ENCODE peak calls at places on chromosomes 3 and 15, in six cellular contexts. One of them, this sample, is unnamed.

GRCh38 chr3:104604326-104605010 is 762.2 kb upstream of the ALCAM start:
- DNase-seq in CD4-positive, alpha-beta memory T cell: no peak
- DNase-seq in CD8-positive, alpha-beta memory T cell: no peak
- DNase-seq in heart left ventricle: no peak
- DNase-seq in gastrocnemius medialis: no peak
- DNase-seq in left ventricle myocardium inferior: no peak
- DNase-seq in this sample: no peak

GRCh38 chr3:122671543-122671942 is 9.1 kb upstream of the PARP14 start:
- DNase-seq in CD4-positive, alpha-beta memory T cell: no peak
- DNase-seq in CD8-positive, alpha-beta memory T cell: no peak
- DNase-seq in heart left ventricle: no peak
- DNase-seq in gastrocnemius medialis: no peak
- DNase-seq in left ventricle myocardium inferior: no peak
- DNase-seq in this sample: no peak

GRCh38 chr15:39939487-39940452 is 5.9 kb downstream of the EIF2AK4 start:
- DNase-seq in CD4-positive, alpha-beta memory T cell: no peak
- DNase-seq in CD8-positive, alpha-beta memory T cell: no peak
- DNase-seq in heart left ventricle: no peak
- DNase-seq in gastrocnemius medialis: no peak
- DNase-seq in left ventricle myocardium inferior: peak; percentile 32
- DNase-seq in this sample: no peak

GRCh38 chr3:40616420-40616819 is 91.7 kb downstream of the ZNF621 start:
- DNase-seq in CD4-positive, alpha-beta memory T cell: no peak
- DNase-seq in CD8-positive, alpha-beta memory T cell: no peak
- DNase-seq in heart left ventricle: no peak
- DNase-seq in gastrocnemius medialis: no peak
- DNase-seq in left ventricle myocardium inferior: no peak
- DNase-seq in this sample: no peak

GRCh38 chr15:33908396-33908795 is 59.9 kb upstream of the CHRM5 start:
- DNase-seq in CD4-positive, alpha-beta memory T cell: no peak
- DNase-seq in CD8-positive, alpha-beta memory T cell: no peak
- DNase-seq in heart left ventricle: no peak
- DNase-seq in gastrocnemius medialis: no peak
- DNase-seq in left ventricle myocardium inferior: no peak
- DNase-seq in this sample: no peak

GRCh38 chr3:184795493-184796198 is 16.3 kb upstream of the VPS8 start:
- DNase-seq in CD4-positive, alpha-beta memory T cell: no peak
- DNase-seq in CD8-positive, alpha-beta memory T cell: no peak
- DNase-seq in heart left ventricle: no peak
- DNase-seq in gastrocnemius medialis: no peak
- DNase-seq in left ventricle myocardium inferior: no peak
- DNase-seq in this sample: no peak

GRCh38 chr3:23203651-23204111 is 554 bp downstream of the UBE2E2 start:
- DNase-seq in CD4-positive, alpha-beta memory T cell: no peak
- DNase-seq in CD8-positive, alpha-beta memory T cell: no peak
- DNase-seq in heart left ventricle: no peak
- DNase-seq in gastrocnemius medialis: peak; percentile 25
- DNase-seq in left ventricle myocardium inferior: no peak
- DNase-seq in this sample: no peak

GRCh38 chr15:78807359-78807758 is 3.9 kb downstream of the ADAMTS7 start:
- DNase-seq in CD4-positive, alpha-beta memory T cell: no peak
- DNase-seq in CD8-positive, alpha-beta memory T cell: no peak
- DNase-seq in heart left ventricle: no peak
- DNase-seq in gastrocnemius medialis: no peak
- DNase-seq in left ventricle myocardium inferior: no peak
- DNase-seq in this sample: no peak

GRCh38 chr15:68234060-68234459 is 4.5 kb upstream of the CLN6 start:
- DNase-seq in CD4-positive, alpha-beta memory T cell: no peak
- DNase-seq in CD8-positive, alpha-beta memory T cell: no peak
- DNase-seq in heart left ventricle: no peak
- DNase-seq in gastrocnemius medialis: no peak
- DNase-seq in left ventricle myocardium inferior: no peak
- DNase-seq in this sample: no peak

GRCh38 chr15:44775923-44776322 is 39.6 kb downstream of the TRIM69 start:
- DNase-seq in CD4-positive, alpha-beta memory T cell: no peak
- DNase-seq in CD8-positive, alpha-beta memory T cell: no peak
- DNase-seq in heart left ventricle: no peak
- DNase-seq in gastrocnemius medialis: no peak
- DNase-seq in left ventricle myocardium inferior: no peak
- DNase-seq in this sample: no peak

GRCh38 chr15:48868018-48868417 is 9.9 kb upstream of the EID1 start:
- DNase-seq in CD4-positive, alpha-beta memory T cell: no peak
- DNase-seq in CD8-positive, alpha-beta memory T cell: no peak
- DNase-seq in heart left ventricle: no peak
- DNase-seq in gastrocnemius medialis: no peak
- DNase-seq in left ventricle myocardium inferior: no peak
- DNase-seq in this sample: no peak

GRCh38 chr3:56188201-56188600 is 280.1 kb downstream of the ERC2 start:
- DNase-seq in CD4-positive, alpha-beta memory T cell: no peak
- DNase-seq in CD8-positive, alpha-beta memory T cell: no peak
- DNase-seq in heart left ventricle: no peak
- DNase-seq in gastrocnemius medialis: no peak
- DNase-seq in left ventricle myocardium inferior: no peak
- DNase-seq in this sample: no peak

GRCh38 chr3:10992946-10993728 is 589 bp downstream of the SLC6A1 start:
- DNase-seq in CD4-positive, alpha-beta memory T cell: no peak
- DNase-seq in CD8-positive, alpha-beta memory T cell: no peak
- DNase-seq in heart left ventricle: no peak
- DNase-seq in gastrocnemius medialis: no peak
- DNase-seq in left ventricle myocardium inferior: no peak
- DNase-seq in this sample: no peak

GRCh38 chr15:45155739-45156138 is 25.9 kb downstream of the DUOX1 start:
- DNase-seq in CD4-positive, alpha-beta memory T cell: no peak
- DNase-seq in CD8-positive, alpha-beta memory T cell: no peak
- DNase-seq in heart left ventricle: no peak
- DNase-seq in gastrocnemius medialis: no peak
- DNase-seq in left ventricle myocardium inferior: no peak
- DNase-seq in this sample: no peak

GRCh38 chr3:143002083-143002712 is 828 bp downstream of the U2SURP start:
- DNase-seq in CD4-positive, alpha-beta memory T cell: peak; percentile 22
- DNase-seq in CD8-positive, alpha-beta memory T cell: no peak
- DNase-seq in heart left ventricle: no peak
- DNase-seq in gastrocnemius medialis: no peak
- DNase-seq in left ventricle myocardium inferior: no peak
- DNase-seq in this sample: no peak

GRCh38 chr15:80059786-80060489 is 462 bp downstream of the ZFAND6 start:
- DNase-seq in CD4-positive, alpha-beta memory T cell: no peak
- DNase-seq in CD8-positive, alpha-beta memory T cell: no peak
- DNase-seq in heart left ventricle: peak; percentile 82
- DNase-seq in gastrocnemius medialis: peak; percentile 13
- DNase-seq in left ventricle myocardium inferior: no peak
- DNase-seq in this sample: no peak

GRCh38 chr3:152778001-152778400 is 56.9 kb upstream of the P2RY1 start:
- DNase-seq in CD4-positive, alpha-beta memory T cell: no peak
- DNase-seq in CD8-positive, alpha-beta memory T cell: no peak
- DNase-seq in heart left ventricle: no peak
- DNase-seq in gastrocnemius medialis: no peak
- DNase-seq in left ventricle myocardium inferior: no peak
- DNase-seq in this sample: no peak

GRCh38 chr3:12467746-12468145 is 16.5 kb upstream of the TSEN2 start:
- DNase-seq in CD4-positive, alpha-beta memory T cell: no peak
- DNase-seq in CD8-positive, alpha-beta memory T cell: no peak
- DNase-seq in heart left ventricle: no peak
- DNase-seq in gastrocnemius medialis: no peak
- DNase-seq in left ventricle myocardium inferior: no peak
- DNase-seq in this sample: no peak

GRCh38 chr3:119018690-119019463 is 15.8 kb downstream of the IGSF11 start:
- DNase-seq in CD4-positive, alpha-beta memory T cell: no peak
- DNase-seq in CD8-positive, alpha-beta memory T cell: no peak
- DNase-seq in heart left ventricle: no peak
- DNase-seq in gastrocnemius medialis: peak; percentile 30
- DNase-seq in left ventricle myocardium inferior: peak; percentile 36
- DNase-seq in this sample: no peak

GRCh38 chr15:22980189-22981136 is at the start of gene CYFIP1:
- DNase-seq in CD4-positive, alpha-beta memory T cell: peak; percentile 10
- DNase-seq in CD8-positive, alpha-beta memory T cell: no peak
- DNase-seq in heart left ventricle: peak; percentile 91
- DNase-seq in gastrocnemius medialis: peak; percentile 62
- DNase-seq in left ventricle myocardium inferior: peak; percentile 88
- DNase-seq in this sample: peak; percentile 12

GRCh38 chr3:102258666-102259227 is 176.1 kb upstream of the ZPLD1 start:
- DNase-seq in CD4-positive, alpha-beta memory T cell: no peak
- DNase-seq in CD8-positive, alpha-beta memory T cell: no peak
- DNase-seq in heart left ventricle: no peak
- DNase-seq in gastrocnemius medialis: no peak
- DNase-seq in left ventricle myocardium inferior: no peak
- DNase-seq in this sample: no peak

GRCh38 chr3:49805367-49805782 is 2.3 kb downstream of the INKA1 start:
- DNase-seq in CD4-positive, alpha-beta memory T cell: no peak
- DNase-seq in CD8-positive, alpha-beta memory T cell: no peak
- DNase-seq in heart left ventricle: peak; percentile 93
- DNase-seq in gastrocnemius medialis: peak; percentile 87
- DNase-seq in left ventricle myocardium inferior: peak; percentile 88
- DNase-seq in this sample: no peak

GRCh38 chr15:62739507-62739906 is 303.0 kb upstream of the TPM1 start:
- DNase-seq in CD4-positive, alpha-beta memory T cell: no peak
- DNase-seq in CD8-positive, alpha-beta memory T cell: no peak
- DNase-seq in heart left ventricle: no peak
- DNase-seq in gastrocnemius medialis: no peak
- DNase-seq in left ventricle myocardium inferior: no peak
- DNase-seq in this sample: no peak

GRCh38 chr3:126495786-126496185 is 20.1 kb upstream of the ZXDC start:
- DNase-seq in CD4-positive, alpha-beta memory T cell: no peak
- DNase-seq in CD8-positive, alpha-beta memory T cell: no peak
- DNase-seq in heart left ventricle: no peak
- DNase-seq in gastrocnemius medialis: no peak
- DNase-seq in left ventricle myocardium inferior: no peak
- DNase-seq in this sample: no peak

GRCh38 chr3:134373278-134373941 is 837 bp downstream of the AMOTL2 start:
- DNase-seq in CD4-positive, alpha-beta memory T cell: no peak
- DNase-seq in CD8-positive, alpha-beta memory T cell: no peak
- DNase-seq in heart left ventricle: peak; percentile 92
- DNase-seq in gastrocnemius medialis: peak; percentile 60
- DNase-seq in left ventricle myocardium inferior: peak; percentile 86
- DNase-seq in this sample: no peak

GRCh38 chr3:47522082-47522987 is 8.8 kb upstream of the ELP6 start:
- DNase-seq in CD4-positive, alpha-beta memory T cell: peak; percentile 65
- DNase-seq in CD8-positive, alpha-beta memory T cell: peak; percentile 56
- DNase-seq in heart left ventricle: peak; percentile 81
- DNase-seq in gastrocnemius medialis: peak; percentile 72
- DNase-seq in left ventricle myocardium inferior: peak; percentile 73
- DNase-seq in this sample: peak; percentile 52

GRCh38 chr3:139629033-139629432 is 48.7 kb downstream of the NMNAT3 start:
- DNase-seq in CD4-positive, alpha-beta memory T cell: no peak
- DNase-seq in CD8-positive, alpha-beta memory T cell: no peak
- DNase-seq in heart left ventricle: no peak
- DNase-seq in gastrocnemius medialis: no peak
- DNase-seq in left ventricle myocardium inferior: no peak
- DNase-seq in this sample: no peak

GRCh38 chr3:178385280-178385952 is 150.8 kb upstream of the KCNMB2 start:
- DNase-seq in CD4-positive, alpha-beta memory T cell: peak; percentile 20
- DNase-seq in CD8-positive, alpha-beta memory T cell: no peak
- DNase-seq in heart left ventricle: no peak
- DNase-seq in gastrocnemius medialis: no peak
- DNase-seq in left ventricle myocardium inferior: no peak
- DNase-seq in this sample: peak; percentile 4

GRCh38 chr3:162338514-162338913 is 841.9 kb downstream of the OTOL1 start:
- DNase-seq in CD4-positive, alpha-beta memory T cell: no peak
- DNase-seq in CD8-positive, alpha-beta memory T cell: no peak
- DNase-seq in heart left ventricle: no peak
- DNase-seq in gastrocnemius medialis: no peak
- DNase-seq in left ventricle myocardium inferior: no peak
- DNase-seq in this sample: no peak

GRCh38 chr15:20657084-20657483 is 115.5 kb upstream of the GOLGA6L6 start:
- DNase-seq in CD4-positive, alpha-beta memory T cell: no peak
- DNase-seq in CD8-positive, alpha-beta memory T cell: no peak
- DNase-seq in heart left ventricle: no peak
- DNase-seq in gastrocnemius medialis: no peak
- DNase-seq in left ventricle myocardium inferior: no peak
- DNase-seq in this sample: no peak
- H3K9me3 ChIP-seq in CD4-positive, alpha-beta memory T cell: no peaks in the 10 kb centered on the region
- H3K9me3 ChIP-seq in CD8-positive, alpha-beta memory T cell: no peaks in the 10 kb centered on the region
- H3K9me3 ChIP-seq in heart left ventricle: no peaks in the 10 kb centered on the region
- H3K9me3 ChIP-seq in gastrocnemius medialis: no peaks in the 10 kb centered on the region
- H3K9me3 ChIP-seq in left ventricle myocardium inferior: no peaks in the 10 kb centered on the region
- H3K9me3 ChIP-seq in this sample: no peaks in the 10 kb centered on the region

DNA sequence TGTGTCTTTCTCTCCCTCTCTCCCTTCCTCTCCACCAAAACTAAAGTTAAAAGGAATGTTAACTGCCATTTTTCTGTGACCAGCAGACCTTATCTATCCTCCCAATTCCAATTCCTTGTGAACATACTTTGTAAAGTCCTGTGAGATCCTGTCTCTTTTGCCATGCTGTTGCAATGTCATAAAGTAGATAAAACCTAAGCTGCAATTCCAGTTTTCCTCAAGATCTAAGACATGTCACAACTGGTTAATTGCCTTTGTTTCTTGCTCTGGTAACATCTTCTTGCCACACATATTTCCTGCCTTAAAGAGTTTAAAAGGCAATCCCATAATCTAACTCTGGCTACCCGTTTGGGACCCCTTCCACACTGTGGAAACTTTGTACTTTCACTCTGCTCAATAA is 188.7 kb downstream of the PYDC2 start:
- DNase-seq in CD4-positive, alpha-beta memory T cell: no peak
- DNase-seq in CD8-positive, alpha-beta memory T cell: no peak
- DNase-seq in heart left ventricle: no peak
- DNase-seq in gastrocnemius medialis: no peak
- DNase-seq in left ventricle myocardium inferior: no peak
- DNase-seq in this sample: no peak
- H3K9me3 ChIP-seq in CD4-positive, alpha-beta memory T cell: no peaks in the 10 kb centered on the region
- H3K9me3 ChIP-seq in CD8-positive, alpha-beta memory T cell: no peaks in the 10 kb centered on the region
- H3K9me3 ChIP-seq in heart left ventricle: no peaks in the 10 kb centered on the region
- H3K9me3 ChIP-seq in gastrocnemius medialis: no peaks in the 10 kb centered on the region
- H3K9me3 ChIP-seq in left ventricle myocardium inferior: peaks cover 35% of the 10 kb centered on the region
- H3K9me3 ChIP-seq in this sample: no peaks in the 10 kb centered on the region

GRCh38 chr3:127827808-127828207 is 5.5 kb upstream of the MGLL start:
- DNase-seq in CD4-positive, alpha-beta memory T cell: no peak
- DNase-seq in CD8-positive, alpha-beta memory T cell: no peak
- DNase-seq in heart left ventricle: no peak
- DNase-seq in gastrocnemius medialis: no peak
- DNase-seq in left ventricle myocardium inferior: no peak
- DNase-seq in this sample: no peak
- H3K9me3 ChIP-seq in CD4-positive, alpha-beta memory T cell: no peaks in the 10 kb centered on the region
- H3K9me3 ChIP-seq in CD8-positive, alpha-beta memory T cell: peaks cover 4% of the 10 kb centered on the region
- H3K9me3 ChIP-seq in heart left ventricle: no peaks in the 10 kb centered on the region
- H3K9me3 ChIP-seq in gastrocnemius medialis: no peaks in the 10 kb centered on the region
- H3K9me3 ChIP-seq in left ventricle myocardium inferior: peaks cover 38% of the 10 kb centered on the region
- H3K9me3 ChIP-seq in this sample: peaks cover 5% of the 10 kb centered on the region

DNA sequence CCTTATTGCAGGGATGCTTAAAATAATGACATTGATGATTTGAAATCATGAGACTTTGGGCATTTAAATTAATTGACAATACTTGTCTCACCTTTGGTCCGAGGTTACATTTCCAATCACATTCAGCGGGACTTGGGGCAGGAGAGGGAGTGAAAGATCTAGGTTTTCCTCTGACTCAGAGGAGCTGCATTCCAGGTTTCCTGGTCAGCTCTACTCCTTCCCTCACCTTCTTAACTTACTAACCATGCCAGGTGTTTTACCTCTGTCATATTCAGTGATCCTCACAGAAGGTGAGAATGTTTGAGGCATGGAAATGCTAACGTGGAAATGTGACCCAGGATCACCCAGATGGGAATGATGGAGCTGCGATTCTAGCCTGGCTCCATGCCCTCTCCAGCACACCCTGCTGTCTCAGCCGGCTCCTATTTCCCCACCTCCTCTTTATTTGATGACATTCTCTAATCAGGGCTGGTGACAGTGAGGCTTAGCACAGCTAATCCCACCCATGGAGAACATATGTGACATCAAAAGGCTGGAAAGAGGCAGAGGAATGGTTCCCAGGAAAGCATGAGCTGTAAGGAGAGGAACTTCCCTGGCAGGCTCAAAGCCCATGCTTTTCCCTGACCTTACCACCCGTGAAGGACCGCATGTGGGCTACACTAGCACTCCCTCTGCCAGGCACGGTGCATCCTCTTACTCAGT is 38.7 kb downstream of the THSD4 start:
- DNase-seq in CD4-positive, alpha-beta memory T cell: no peak
- DNase-seq in CD8-positive, alpha-beta memory T cell: no peak
- DNase-seq in heart left ventricle: no peak
- DNase-seq in gastrocnemius medialis: no peak
- DNase-seq in left ventricle myocardium inferior: no peak
- DNase-seq in this sample: no peak
- H3K9me3 ChIP-seq in CD4-positive, alpha-beta memory T cell: no peaks in the 10 kb centered on the region
- H3K9me3 ChIP-seq in CD8-positive, alpha-beta memory T cell: no peaks in the 10 kb centered on the region
- H3K9me3 ChIP-seq in heart left ventricle: no peaks in the 10 kb centered on the region
- H3K9me3 ChIP-seq in gastrocnemius medialis: no peaks in the 10 kb centered on the region
- H3K9me3 ChIP-seq in left ventricle myocardium inferior: no peaks in the 10 kb centered on the region
- H3K9me3 ChIP-seq in this sample: no peaks in the 10 kb centered on the region